ENCODE peak calls at places on chromosomes 13 and 19, in eight cellular contexts. U is breast epithelium; P is fibroblast of villous mesenchyme; W is NCI-H526; G is GM12891; S is T follicular helper cell; Q is hypothalamus; D is activated CD4-positive, CD25-positive, alpha-beta regulatory T cell treated with anti-CD3 and anti-CD28 coated beads, Interleukin-2, amount 50 U/mL, for 16 hours. T is an unnamed sample.

GRCh38 chr19:5863030-5863665 is 7.2 kb downstream of the FUT5 start:
- DNase-seq in D (no peak), P (no peak), S (no peak), U (no peak), W (no peak), G (no peak), Q (no peak), T (no peak)

GRCh38 chr13:33280923-33281322 is 4.6 kb downstream of the STARD13 start:
- DNase-seq in P (no peak), U (no peak), D (no peak), S (no peak), W (no peak), Q (no peak), G (no peak), T (no peak)

GRCh38 chr13:41916173-41916954 is 44.5 kb downstream of the VWA8 start:
- DNase-seq in W (no peak), P (peak), U (no peak), D (no peak), Q (no peak), G (peak), S (no peak), T (no peak)

GRCh38 chr13:98775386-98775785 is 22.9 kb upstream of the SLC15A1 start:
- DNase-seq in W (no peak), P (no peak), D (no peak), S (no peak), U (no peak), G (no peak), Q (no peak), T (no peak)

GRCh38 chr19:13978306-13978705 is 26.0 kb downstream of the DCAF15 start:
- DNase-seq in D (no peak), W (peak), G (no peak), U (peak), P (peak), Q (peak), S (no peak), T (no peak)

GRCh38 chr19:10167459-10167858 is 27.3 kb downstream of the DNMT1 start:
- DNase-seq in W (no peak), G (no peak), U (no peak), S (no peak), Q (no peak), P (no peak), D (no peak), T (no peak)

GRCh38 chr13:106471957-106472543 is 63.4 kb downstream of the EFNB2 start:
- DNase-seq in U (no peak), W (peak), Q (no peak), S (no peak), D (no peak), G (no peak), P (peak), T (no peak)

GRCh38 chr19:18487576-18488402 is 34.1 kb downstream of the ELL start:
- DNase-seq in P (no peak), D (no peak), U (peak), S (no peak), G (no peak), Q (no peak), W (no peak), T (no peak)

GRCh38 chr19:38149597-38149996 is 74.4 kb downstream of the DPF1 start:
- DNase-seq in W (no peak), S (no peak), G (no peak), Q (no peak), D (no peak), U (no peak), P (no peak), T (no peak)

GRCh38 chr13:113939905-113940339 is 34.0 kb downstream of the C13orf46 start:
- DNase-seq in D (no peak), W (peak), G (no peak), U (no peak), P (no peak), S (no peak), Q (no peak), T (no peak)

GRCh38 chr19:46426506-46427162 is 2.1 kb downstream of the PNMA8C start:
- DNase-seq in W (peak), D (no peak), S (no peak), G (peak), U (no peak), P (peak), Q (peak), T (no peak)

GRCh38 chr19:5130371-5131030 is 161.6 kb downstream of the KDM4B start:
- DNase-seq in P (no peak), U (no peak), Q (no peak), S (peak), D (peak), W (no peak), G (peak), T (peak)

GRCh38 chr19:57803594-57804325 is 11.0 kb downstream of the ZNF552 start:
- DNase-seq in G (no peak), P (peak), D (no peak), U (no peak), W (no peak), Q (no peak), S (no peak), T (no peak)